ENCODE peak calls at places on chromosomes 4 and X, in nine cellular contexts. S, P, K, C, U, H, D, Y and A are unnamed samples.

GRCh38 chrX:129637217-129638109 is 17.3 kb downstream of the APLN start:
- DNase-seq in H (peak; percentile 68), U (peak; percentile 78), D (peak; percentile 40), K (peak; percentile 23), C (peak; percentile 13), Y (peak; percentile 90), S (peak; percentile 34), P (peak; percentile 72), A (peak; percentile 75)

GRCh38 chrX:65688403-65688881 is 21.0 kb downstream of the MSN start:
- DNase-seq in K (no peak), S (no peak), H (no peak), C (no peak), Y (no peak), U (peak; percentile 44), D (peak; percentile 61), P (no peak), A (no peak)

GRCh38 chr4:3500634-3501101 is 31.6 kb downstream of the LRPAP1 start:
- DNase-seq in U (no peak), D (no peak), P (no peak), H (no peak), K (no peak), C (no peak), S (no peak), Y (no peak), A (no peak)

GRCh38 chr4:145189981-145190380 is 9.6 kb upstream of the OTUD4 start:
- DNase-seq in U (peak; percentile 15), S (no peak), P (no peak), H (no peak), K (no peak), Y (no peak), D (no peak), C (no peak), A (no peak)

GRCh38 chrX:1231850-1232505 is 19.5 kb upstream of the CRLF2 start:
- DNase-seq in P (peak; percentile 60), D (no peak), C (no peak), K (no peak), H (no peak), Y (peak; percentile 35), U (no peak), S (no peak), A (no peak)

GRCh38 chrX:16023790-16024734 is 99.3 kb upstream of the GRPR start:
- DNase-seq in C (peak; percentile 74), H (no peak), S (peak; percentile 83), K (no peak), U (peak; percentile 9), Y (no peak), D (peak; percentile 80), P (no peak), A (no peak)

GRCh38 chrX:130084651-130085237 is 25.6 kb downstream of the ELF4 start:
- DNase-seq in D (no peak), K (no peak), U (no peak), C (no peak), S (no peak), Y (no peak), H (no peak), P (no peak), A (no peak)

GRCh38 chrX:129721414-129721813 is 17.4 kb upstream of the XPNPEP2 start:
- DNase-seq in C (no peak), S (no peak), U (no peak), Y (no peak), D (no peak), K (no peak), P (no peak), H (no peak), A (no peak)

GRCh38 chr4:187499961-187500360 is 495.6 kb upstream of the ZFP42 start:
- DNase-seq in K (no peak), P (no peak), Y (no peak), H (no peak), S (no peak), C (no peak), D (no peak), U (no peak), A (no peak)

GRCh38 chr4:118343501-118343900 is 9.3 kb downstream of the PRSS12 start:
- DNase-seq in H (no peak), S (no peak), D (no peak), K (no peak), C (no peak), U (no peak), Y (no peak), P (no peak), A (no peak)